ENCODE peak calls at places on chromosomes 11 and 22, in ten cellular contexts. O is stimulated activated effector memory CD8-positive, alpha-beta T cell treated with anti-CD3 and anti-CD28 coated beads, Interleukin-12 subunit alpha, Interleukin-12 subunit beta, amount 100 ng/mL, for 72 hours; J is left ventricle myocardium inferior; Z is kidney; P is mesendoderm; L is activated CD4-positive, alpha-beta T cell treated with anti-CD3 and anti-CD28 coated beads, Interleukin-2, amount 10 ng/mL, durations not matched to agents 7 days and 5 days; R is activated CD4-positive, CD25-positive, alpha-beta regulatory T cell treated with anti-CD3 and anti-CD28 coated beads, Interleukin-2, amount 50 U/mL, for 16 hours; M is transverse colon; W is foreskin fibroblast; C is left colon. H is an unnamed sample.

GRCh38 chr22:26606611-26607010 is 11.2 kb downstream of the CRYBB1 start:
- DNase-seq in R (no peak), M (no peak), C (no peak), P (no peak), J (no peak), Z (no peak), L (no peak), W (no peak), O (no peak), H (no peak)

GRCh38 chr11:127013550-127013949 is 13.0 kb upstream of the KIRREL3 start:
- DNase-seq in P (no peak), Z (no peak), R (no peak), O (no peak), C (no peak), M (no peak), L (no peak), J (no peak), W (no peak), H (no peak)

GRCh38 chr11:65590240-65590738 is 5.3 kb downstream of the KCNK7 start:
- DNase-seq in L (no peak), R (no peak), O (no peak), P (no peak), Z (peak; percentile 86), C (peak; percentile 47), J (peak; percentile 62), W (no peak), M (peak; percentile 59), H (no peak)

GRCh38 chr22:38756631-38757463 is 1.0 kb upstream of the SUN2 start:
- DNase-seq in C (peak; percentile 50), W (no peak), L (no peak), P (no peak), Z (peak; percentile 75), M (peak; percentile 21), R (no peak), J (no peak), O (no peak), H (no peak)

GRCh38 chr22:37117092-37117491 is 7.6 kb upstream of the TMPRSS6 start:
- DNase-seq in C (no peak), O (no peak), L (no peak), Z (no peak), J (no peak), R (no peak), P (no peak), M (no peak), W (no peak), H (no peak)

GRCh38 chr22:21760640-21761039 is 25.0 kb upstream of the YPEL1 start:
- DNase-seq in Z (no peak), O (no peak), L (no peak), J (no peak), P (no peak), C (no peak), M (no peak), R (no peak), W (peak; percentile 62), H (no peak)

GRCh38 chr11:72224587-72225410 is at the start of gene INPPL1:
- DNase-seq in Z (peak; percentile 86), J (peak; percentile 68), C (peak; percentile 83), M (peak; percentile 64), P (peak; percentile 70), L (peak; percentile 39), O (no peak), R (no peak), W (no peak), H (no peak)

GRCh38 chr22:49827853-49828598 is at the start of gene BRD1:
- DNase-seq in W (peak; percentile 64), C (peak; percentile 78), O (peak; percentile 46), L (peak; percentile 58), J (peak; percentile 70), Z (peak; percentile 85), P (peak; percentile 61), M (peak; percentile 71), R (no peak), H (peak; percentile 61)

GRCh38 chr22:37566329-37566837 is 6.1 kb downstream of the CDC42EP1 start:
- DNase-seq in L (peak; percentile 27), P (no peak), M (peak; percentile 44), J (no peak), C (peak; percentile 50), R (no peak), W (no peak), Z (peak; percentile 79), O (peak; percentile 43), H (no peak)

H was measured in GM12892.